ENCODE peak calls at places on chromosome 15, in seven cellular contexts. One of them, this sample, is unnamed.
A peak's percentile ranks its signal among the peaks of the same experiment; 100 is the strongest.

GRCh38 chr15:71110800-71111565 is 4.3 kb upstream of the THSD4 start:
- DNase-seq in brain microvascular endothelial cell: no peak
- DNase-seq in GM10248: no peak
- DNase-seq in neural progenitor cell: no peak
- DNase-seq in foreskin keratinocyte: no peak
- DNase-seq in astrocyte: no peak
- DNase-seq in heart left ventricle: no peak
- DNase-seq in this sample: no peak

GRCh38 chr15:29568840-29569532 is 253.3 kb downstream of the TJP1 start:
- DNase-seq in brain microvascular endothelial cell: no peak
- DNase-seq in GM10248: no peak
- DNase-seq in neural progenitor cell: peak; percentile 60
- DNase-seq in foreskin keratinocyte: peak; percentile 12
- DNase-seq in astrocyte: no peak
- DNase-seq in heart left ventricle: no peak
- DNase-seq in this sample: no peak

GRCh38 chr15:33662014-33662413 is 306.3 kb upstream of the CHRM5 start:
- DNase-seq in brain microvascular endothelial cell: no peak
- DNase-seq in GM10248: no peak
- DNase-seq in neural progenitor cell: no peak
- DNase-seq in foreskin keratinocyte: no peak
- DNase-seq in astrocyte: no peak
- DNase-seq in heart left ventricle: no peak
- DNase-seq in this sample: no peak

GRCh38 chr15:70933411-70933810 is 40.8 kb downstream of the LRRC49 start:
- DNase-seq in brain microvascular endothelial cell: no peak
- DNase-seq in GM10248: no peak
- DNase-seq in neural progenitor cell: no peak
- DNase-seq in foreskin keratinocyte: no peak
- DNase-seq in astrocyte: no peak
- DNase-seq in heart left ventricle: no peak
- DNase-seq in this sample: no peak

GRCh38 chr15:30962079-30962478 is 29.3 kb downstream of the MTMR10 start:
- DNase-seq in brain microvascular endothelial cell: no peak
- DNase-seq in GM10248: no peak
- DNase-seq in neural progenitor cell: no peak
- DNase-seq in foreskin keratinocyte: peak; percentile 60
- DNase-seq in astrocyte: no peak
- DNase-seq in heart left ventricle: no peak
- DNase-seq in this sample: no peak

GRCh38 chr15:65377105-65377975 is 462 bp downstream of the IGDCC3 start:
- DNase-seq in brain microvascular endothelial cell: no peak
- DNase-seq in GM10248: no peak
- DNase-seq in neural progenitor cell: peak; percentile 83
- DNase-seq in foreskin keratinocyte: no peak
- DNase-seq in astrocyte: peak; percentile 24
- DNase-seq in heart left ventricle: no peak
- DNase-seq in this sample: no peak

GRCh38 chr15:72809329-72809728 is 25.8 kb upstream of the ADPGK start:
- DNase-seq in brain microvascular endothelial cell: no peak
- DNase-seq in GM10248: no peak
- DNase-seq in neural progenitor cell: no peak
- DNase-seq in foreskin keratinocyte: no peak
- DNase-seq in astrocyte: no peak
- DNase-seq in heart left ventricle: no peak
- DNase-seq in this sample: no peak

GRCh38 chr15:62858343-62858742 is 184.2 kb upstream of the TPM1 start:
- DNase-seq in brain microvascular endothelial cell: no peak
- DNase-seq in GM10248: no peak
- DNase-seq in neural progenitor cell: no peak
- DNase-seq in foreskin keratinocyte: no peak
- DNase-seq in astrocyte: no peak
- DNase-seq in heart left ventricle: no peak
- DNase-seq in this sample: no peak

DNA sequence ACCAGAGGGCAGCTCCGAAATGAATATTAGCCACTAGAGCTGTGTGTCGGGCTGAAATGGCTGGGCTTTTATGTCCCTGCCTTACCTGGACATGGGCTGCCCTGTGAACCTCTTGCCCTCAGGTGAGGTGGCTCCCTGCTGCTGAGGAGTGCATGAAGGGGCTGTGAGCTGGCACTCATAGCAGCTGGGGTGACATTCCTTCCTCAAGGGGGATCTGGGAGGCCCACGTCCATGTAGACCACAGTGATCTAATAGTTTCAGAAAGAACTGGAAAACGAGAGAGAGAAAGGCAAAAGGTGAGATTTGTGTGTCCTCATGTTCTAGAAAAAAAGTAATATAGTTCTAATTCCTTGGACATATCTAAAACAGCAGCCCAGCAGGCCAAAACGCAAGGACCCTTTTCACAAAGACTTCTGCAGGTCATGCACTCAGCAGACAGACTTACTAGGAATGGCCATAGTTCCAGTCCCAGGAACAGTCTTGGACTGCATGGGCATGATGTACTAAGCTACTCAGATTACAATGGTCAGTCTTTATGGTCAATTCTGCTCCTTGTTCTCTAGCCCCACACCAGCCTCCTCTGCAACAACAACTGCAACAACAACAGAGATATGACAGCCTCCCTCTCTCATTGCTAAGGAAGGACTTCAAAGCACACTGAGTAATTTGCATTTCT is 10.8 kb upstream of the SLC24A5 start:
- DNase-seq in brain microvascular endothelial cell: no peak
- DNase-seq in GM10248: no peak
- DNase-seq in neural progenitor cell: no peak
- DNase-seq in foreskin keratinocyte: no peak
- DNase-seq in astrocyte: no peak
- DNase-seq in heart left ventricle: no peak
- DNase-seq in this sample: no peak
- TF ChIP-seq CTCF in brain microvascular endothelial cell: peak; percentile 41
- TF ChIP-seq CTCF in GM10248: no peak
- TF ChIP-seq CTCF in neural progenitor cell: no peak
- TF ChIP-seq CTCF in foreskin keratinocyte: peak; percentile 14
- TF ChIP-seq CTCF in astrocyte: no peak
- TF ChIP-seq CTCF in heart left ventricle: no peak
- TF ChIP-seq CTCF in this sample: no peak

DNA sequence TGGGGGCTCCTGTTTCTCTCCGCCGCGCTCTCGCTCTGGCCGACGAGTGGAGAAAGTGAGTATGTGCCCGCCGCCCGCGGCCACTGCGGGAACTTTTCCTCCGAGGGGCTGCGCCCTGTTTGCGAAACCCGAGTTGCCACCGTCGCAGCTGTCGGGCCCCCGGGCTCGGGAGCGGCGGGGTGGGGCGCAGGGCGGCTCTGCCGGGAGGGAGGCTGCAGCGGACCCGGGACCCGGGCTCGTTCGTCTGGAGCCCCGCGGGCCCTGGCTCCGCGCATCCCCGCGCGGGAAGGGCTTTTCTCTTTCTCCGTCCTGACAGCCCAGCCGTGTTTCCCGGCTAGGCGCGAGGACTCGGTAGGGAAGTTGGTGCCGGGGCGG is 1.3 kb downstream of the IGF1R start:
- DNase-seq in brain microvascular endothelial cell: no peak
- DNase-seq in GM10248: no peak
- DNase-seq in neural progenitor cell: peak; percentile 58
- DNase-seq in foreskin keratinocyte: no peak
- DNase-seq in astrocyte: no peak
- DNase-seq in heart left ventricle: peak; percentile 32
- DNase-seq in this sample: no peak
- TF ChIP-seq CTCF in brain microvascular endothelial cell: peak; percentile 45
- TF ChIP-seq CTCF in GM10248: no peak
- TF ChIP-seq CTCF in neural progenitor cell: peak; percentile 16
- TF ChIP-seq CTCF in foreskin keratinocyte: no peak
- TF ChIP-seq CTCF in astrocyte: no peak
- TF ChIP-seq CTCF in heart left ventricle: no peak
- TF ChIP-seq CTCF in this sample: no peak

GRCh38 chr15:67180514-67181191 is 73.8 kb downstream of the AAGAB start:
- DNase-seq in brain microvascular endothelial cell: no peak
- DNase-seq in GM10248: no peak
- DNase-seq in neural progenitor cell: peak; percentile 30
- DNase-seq in foreskin keratinocyte: no peak
- DNase-seq in astrocyte: no peak
- DNase-seq in heart left ventricle: no peak
- DNase-seq in this sample: no peak
- TF ChIP-seq CTCF in brain microvascular endothelial cell: peak; percentile 26
- TF ChIP-seq CTCF in GM10248: peak; percentile 11
- TF ChIP-seq CTCF in neural progenitor cell: peak; percentile 40
- TF ChIP-seq CTCF in foreskin keratinocyte: peak; percentile 29
- TF ChIP-seq CTCF in astrocyte: peak; percentile 6
- TF ChIP-seq CTCF in heart left ventricle: no peak
- TF ChIP-seq CTCF in this sample: peak; percentile 54

GRCh38 chr15:67784057-67784781 is 41.1 kb upstream of the SKOR1 start:
- DNase-seq in brain microvascular endothelial cell: no peak
- DNase-seq in GM10248: peak; percentile 73
- DNase-seq in neural progenitor cell: no peak
- DNase-seq in foreskin keratinocyte: no peak
- DNase-seq in astrocyte: no peak
- DNase-seq in heart left ventricle: no peak
- DNase-seq in this sample: no peak

GRCh38 chr15:67781907-67782559 is 43.3 kb upstream of the SKOR1 start:
- DNase-seq in brain microvascular endothelial cell: no peak
- DNase-seq in GM10248: no peak
- DNase-seq in neural progenitor cell: peak; percentile 76
- DNase-seq in foreskin keratinocyte: no peak
- DNase-seq in astrocyte: no peak
- DNase-seq in heart left ventricle: no peak
- DNase-seq in this sample: no peak

GRCh38 chr15:67784856-67785430 is 40.4 kb upstream of the SKOR1 start:
- DNase-seq in brain microvascular endothelial cell: no peak
- DNase-seq in GM10248: no peak
- DNase-seq in neural progenitor cell: no peak
- DNase-seq in foreskin keratinocyte: no peak
- DNase-seq in astrocyte: no peak
- DNase-seq in heart left ventricle: no peak
- DNase-seq in this sample: no peak

GRCh38 chr15:67782592-67782991 is 42.7 kb upstream of the SKOR1 start:
- DNase-seq in brain microvascular endothelial cell: no peak
- DNase-seq in GM10248: no peak
- DNase-seq in neural progenitor cell: peak; percentile 69
- DNase-seq in foreskin keratinocyte: no peak
- DNase-seq in astrocyte: no peak
- DNase-seq in heart left ventricle: no peak
- DNase-seq in this sample: no peak

GRCh38 chr15:67783303-67783702 is 42.0 kb upstream of the SKOR1 start:
- DNase-seq in brain microvascular endothelial cell: no peak
- DNase-seq in GM10248: peak; percentile 42
- DNase-seq in neural progenitor cell: no peak
- DNase-seq in foreskin keratinocyte: no peak
- DNase-seq in astrocyte: no peak
- DNase-seq in heart left ventricle: no peak
- DNase-seq in this sample: no peak
- TF ChIP-seq CTCF in brain microvascular endothelial cell: no peak
- TF ChIP-seq CTCF in GM10248: no peak
- TF ChIP-seq CTCF in neural progenitor cell: no peak
- TF ChIP-seq CTCF in foreskin keratinocyte: no peak
- TF ChIP-seq CTCF in astrocyte: no peak
- TF ChIP-seq CTCF in heart left ventricle: no peak
- TF ChIP-seq CTCF in this sample: no peak

DNA sequence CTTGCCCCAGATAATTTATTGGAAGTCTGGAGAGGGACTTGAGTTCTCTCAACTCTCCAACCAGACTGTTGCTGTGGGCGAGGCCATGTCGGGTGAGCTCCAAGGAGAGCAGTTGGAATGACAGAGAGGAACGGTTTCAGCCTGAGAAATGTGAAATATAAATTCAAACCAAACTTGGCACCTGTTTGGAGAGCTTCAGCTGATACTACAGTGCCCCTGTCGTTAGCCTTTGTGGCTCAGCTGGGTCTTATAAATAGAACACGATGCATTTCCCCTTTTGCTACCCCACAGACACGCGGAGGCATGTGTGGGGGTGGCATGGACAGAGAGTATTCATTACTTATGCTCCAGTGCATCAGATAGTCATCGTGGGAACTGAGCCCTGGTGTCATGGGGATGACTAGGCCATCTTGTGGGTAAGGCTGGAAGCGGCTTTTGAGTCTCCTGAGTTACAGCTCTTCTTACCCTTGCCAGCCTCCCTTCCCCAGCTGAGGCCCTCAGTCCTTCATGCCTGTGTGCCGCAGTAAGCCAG is 15.6 kb downstream of the SMAD3 start:
- DNase-seq in brain microvascular endothelial cell: peak; percentile 76
- DNase-seq in GM10248: peak; percentile 80
- DNase-seq in neural progenitor cell: no peak
- DNase-seq in foreskin keratinocyte: no peak
- DNase-seq in astrocyte: peak; percentile 90
- DNase-seq in heart left ventricle: peak; percentile 35
- DNase-seq in this sample: peak; percentile 81
- TF ChIP-seq CTCF in brain microvascular endothelial cell: peak; percentile 31
- TF ChIP-seq CTCF in GM10248: peak; percentile 38
- TF ChIP-seq CTCF in neural progenitor cell: no peak
- TF ChIP-seq CTCF in foreskin keratinocyte: peak; percentile 46
- TF ChIP-seq CTCF in astrocyte: peak; percentile 15
- TF ChIP-seq CTCF in heart left ventricle: no peak
- TF ChIP-seq CTCF in this sample: peak; percentile 66

DNA sequence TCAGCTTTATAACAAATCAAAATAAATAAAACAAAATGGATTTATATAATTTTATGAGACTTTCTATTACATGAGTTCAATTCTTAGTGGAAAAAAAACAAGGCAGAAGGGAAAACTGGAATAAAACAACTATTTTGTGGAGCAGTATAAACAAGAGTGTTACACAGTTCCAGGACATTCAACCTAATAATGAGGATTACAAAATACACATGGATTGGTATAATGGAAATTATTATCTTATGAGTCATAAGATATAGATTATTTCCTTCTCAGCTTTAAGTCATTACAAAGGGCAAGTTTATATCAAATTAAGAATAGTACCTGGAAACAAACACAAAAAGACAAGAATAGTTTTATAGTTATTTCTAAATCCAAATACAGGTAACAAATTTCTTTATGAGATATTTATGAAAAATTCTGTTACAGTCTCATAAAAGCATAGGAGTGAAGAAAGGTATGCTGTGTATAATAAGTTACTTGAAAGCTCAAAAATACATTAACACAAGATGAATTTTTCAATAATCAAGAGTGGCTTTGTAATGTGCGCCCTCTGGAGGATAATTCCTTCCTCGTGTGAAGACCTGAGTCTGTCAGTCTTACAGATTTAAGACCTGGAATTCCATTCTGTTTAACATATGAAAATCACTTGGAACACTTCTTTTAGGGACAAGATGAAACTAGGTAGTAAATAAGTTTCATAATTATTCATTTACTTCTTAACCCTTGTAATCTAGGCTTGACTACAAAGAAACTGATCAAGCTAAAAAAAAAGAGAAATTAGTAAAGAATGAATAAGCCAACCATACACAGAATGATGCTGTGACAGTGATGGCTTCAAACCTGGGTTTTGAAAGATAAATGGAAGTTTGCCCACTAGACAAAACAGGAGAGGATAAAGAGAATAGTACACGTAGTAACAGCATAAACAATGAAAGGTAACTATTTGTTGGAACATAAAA is 9.5 kb downstream of the COPS2 start:
- DNase-seq in brain microvascular endothelial cell: peak; percentile 73
- DNase-seq in GM10248: peak; percentile 24
- DNase-seq in neural progenitor cell: peak; percentile 61
- DNase-seq in foreskin keratinocyte: no peak
- DNase-seq in astrocyte: peak; percentile 41
- DNase-seq in heart left ventricle: peak; percentile 26
- DNase-seq in this sample: peak; percentile 55
- TF ChIP-seq CTCF in brain microvascular endothelial cell: peak; percentile 71
- TF ChIP-seq CTCF in GM10248: peak; percentile 50
- TF ChIP-seq CTCF in neural progenitor cell: peak; percentile 88
- TF ChIP-seq CTCF in foreskin keratinocyte: peak; percentile 81
- TF ChIP-seq CTCF in astrocyte: peak; percentile 88
- TF ChIP-seq CTCF in heart left ventricle: peak; percentile 76
- TF ChIP-seq CTCF in this sample: peak; percentile 89